ENCODE peak calls at places on chromosomes 11 and 22, in nine cellular contexts. U, K, S, P, D, V, W, R and C are unnamed samples.

GRCh38 chr11:26187639-26188038 is 144.3 kb upstream of the ANO3 start:
- DNase-seq in U (no peak), D (peak), V (no peak), W (no peak), R (no peak), P (peak), K (no peak), S (peak), C (peak)

GRCh38 chr22:24155597-24156145 is 25.6 kb upstream of the SUSD2 start:
- DNase-seq in R (no peak), V (peak), U (peak), W (peak), K (peak), S (no peak), P (peak), D (peak), C (peak)

GRCh38 chr11:108713076-108713790 is 48.4 kb downstream of the DDX10 start:
- DNase-seq in P (no peak), V (no peak), K (no peak), U (no peak), W (no peak), D (peak), S (no peak), R (no peak), C (no peak)

GRCh38 chr11:61342207-61342803 is 9.3 kb downstream of the TKFC start:
- DNase-seq in P (no peak), D (no peak), S (no peak), W (peak), V (peak), K (no peak), R (no peak), U (no peak), C (no peak)

GRCh38 chr11:6932150-6932549 is 5.9 kb downstream of the ZNF215 start:
- DNase-seq in R (no peak), D (no peak), V (no peak), K (no peak), P (no peak), S (no peak), W (no peak), U (no peak), C (no peak)

GRCh38 chr11:61688368-61689163 is 8.4 kb downstream of the DAGLA start:
- DNase-seq in K (no peak), S (no peak), U (no peak), W (no peak), P (peak), D (peak), R (no peak), V (peak), C (no peak)

GRCh38 chr11:32531528-32531927 is 52.1 kb upstream of the EIF3M start:
- DNase-seq in R (no peak), V (no peak), S (no peak), P (no peak), W (no peak), D (peak), K (no peak), U (no peak), C (peak)

GRCh38 chr11:60985501-60985900 is 14.0 kb downstream of the CD6 start:
- DNase-seq in S (no peak), K (no peak), P (no peak), W (no peak), U (no peak), V (no peak), R (no peak), D (no peak), C (no peak)

GRCh38 chr22:26534874-26535470 is 22.7 kb upstream of the TFIP11 start:
- DNase-seq in S (no peak), V (no peak), W (no peak), D (no peak), R (no peak), U (no peak), P (no peak), K (no peak), C (no peak)

GRCh38 chr22:25364736-25365241 is 145.3 kb downstream of the CRYBB2 start:
- DNase-seq in W (no peak), P (no peak), U (no peak), K (no peak), S (no peak), R (no peak), D (no peak), V (peak), C (no peak)

GRCh38 chr11:2775083-2775625 is 75.4 kb upstream of the KCNQ1OT1 start:
- DNase-seq in K (no peak), U (no peak), V (peak), R (no peak), W (peak), D (no peak), P (peak), S (peak), C (no peak)

GRCh38 chr11:67266424-67267187 is at the start of gene GRK2:
- DNase-seq in S (no peak), D (no peak), P (no peak), R (no peak), V (peak), K (peak), U (no peak), W (no peak), C (peak)

GRCh38 chr22:18060646-18061620 is 16.9 kb upstream of the PEX26 start:
- DNase-seq in P (no peak), D (peak), R (no peak), S (peak), W (no peak), K (no peak), U (no peak), V (peak), C (no peak)

GRCh38 chr22:33381531-33382406 is 323.6 kb upstream of the SYN3 start:
- DNase-seq in P (no peak), R (no peak), W (no peak), V (no peak), S (peak), K (no peak), D (no peak), U (no peak), C (no peak)

GRCh38 chr11:445765-446588 is 4.1 kb upstream of the PTDSS2 start:
- DNase-seq in D (no peak), K (no peak), U (no peak), R (no peak), S (peak), W (no peak), V (peak), P (no peak), C (no peak)

GRCh38 chr11:132853886-132854285 is 678.4 kb downstream of the OPCML start:
- DNase-seq in S (no peak), R (no peak), V (no peak), W (no peak), U (no peak), P (no peak), K (no peak), D (no peak), C (no peak)

GRCh38 chr11:128645968-128646367 is 47.9 kb upstream of the FLI1 start:
- DNase-seq in D (no peak), R (no peak), K (no peak), P (no peak), V (no peak), U (no peak), W (no peak), S (no peak), C (no peak)

GRCh38 chr11:102364991-102365390 is 18.0 kb downstream of the BIRC2 start:
- DNase-seq in W (no peak), D (no peak), P (no peak), V (no peak), K (no peak), R (no peak), S (no peak), U (no peak), C (no peak)

GRCh38 chr22:33886696-33887095 is 33.6 kb downstream of the LARGE1 start:
- DNase-seq in U (no peak), S (no peak), W (no peak), K (no peak), V (no peak), D (no peak), R (no peak), P (no peak), C (no peak)

GRCh38 chr11:33000181-33000580 is 15.5 kb upstream of the DEPDC7 start:
- DNase-seq in S (no peak), W (no peak), V (no peak), P (no peak), D (peak), R (no peak), U (no peak), K (no peak), C (no peak)

GRCh38 chr11:23013509-23013908 is 153.2 kb upstream of the CCDC179 start:
- DNase-seq in S (no peak), U (no peak), V (no peak), K (no peak), D (no peak), P (no peak), W (no peak), R (no peak), C (no peak)

GRCh38 chr11:15507592-15507991 is 392.9 kb downstream of the INSC start:
- DNase-seq in K (peak), S (peak), R (no peak), P (no peak), D (no peak), U (no peak), W (no peak), V (no peak), C (no peak)

GRCh38 chr11:38392176-38392575 is 1794.1 kb upstream of the RAG2 start:
- DNase-seq in U (no peak), W (no peak), S (no peak), P (no peak), R (no peak), D (peak), V (no peak), K (no peak), C (no peak)

GRCh38 chr11:66668653-66669430 is 8.8 kb downstream of the RBM4B start:
- DNase-seq in K (no peak), P (no peak), W (no peak), R (no peak), V (no peak), U (no peak), D (no peak), S (no peak), C (no peak)

GRCh38 chr22:31177420-31178162 is 17.6 kb downstream of the RNF185 start:
- DNase-seq in S (no peak), P (no peak), U (no peak), K (no peak), V (peak), R (no peak), D (no peak), W (peak), C (no peak)

GRCh38 chr11:21421930-21422329 is 752.5 kb downstream of the NELL1 start:
- DNase-seq in D (no peak), V (no peak), U (no peak), P (no peak), R (no peak), W (no peak), K (no peak), S (no peak), C (no peak)

GRCh38 chr22:36929621-36930020 is 16.2 kb downstream of the CSF2RB start:
- DNase-seq in W (no peak), S (no peak), R (no peak), K (no peak), D (no peak), V (peak), P (no peak), U (no peak), C (no peak)

GRCh38 chr11:61814958-61815789 is 1.6 kb downstream of the FADS1 start:
- DNase-seq in P (peak), U (peak), W (peak), S (peak), D (peak), V (peak), K (peak), R (peak), C (peak)

GRCh38 chr11:1827095-1827797 is 7.5 kb upstream of the SYT8 start:
- DNase-seq in P (peak), U (no peak), K (peak), W (peak), V (peak), R (no peak), D (peak), S (peak), C (peak)

GRCh38 chr11:116613201-116613910 is 159.4 kb downstream of the BUD13 start:
- DNase-seq in U (no peak), D (no peak), V (no peak), K (peak), R (no peak), S (no peak), P (no peak), W (no peak), C (no peak)